ENCODE peak calls at places on chromosome 18, in seven cellular contexts. One of them, this sample, is unnamed.

GRCh38 chr18:42958353-42958752 is 157.1 kb downstream of the RIT2 start:
- DNase-seq in smooth muscle cell of the brain vasculature: no peak
- DNase-seq in activated T-helper 9 cell treated with anti-CD3 and anti-CD28 coated beads, Interleukin-2, amount 50 U/mL, for 16 hours: no peak
- DNase-seq in brain pericyte: no peak
- DNase-seq in activated CD4-positive, alpha-beta T cell treated with anti-CD3 and anti-CD28 coated beads, Interleukin-2, amount 50 U/mL, for 24 hours: no peak
- DNase-seq in activated naive CD4-positive, alpha-beta T cell: no peak
- DNase-seq in HTR-8/SVneo: no peak
- DNase-seq in this sample: no peak

GRCh38 chr18:30280861-30281470 is 761.6 kb downstream of the DSC3 start:
- DNase-seq in activated naive CD4-positive, alpha-beta T cell: no peak
- DNase-seq in smooth muscle cell of the brain vasculature: peak; percentile 6
- DNase-seq in activated T-helper 9 cell treated with anti-CD3 and anti-CD28 coated beads, Interleukin-2, amount 50 U/mL, for 16 hours: no peak
- DNase-seq in HTR-8/SVneo: peak; percentile 0
- DNase-seq in activated CD4-positive, alpha-beta T cell treated with anti-CD3 and anti-CD28 coated beads, Interleukin-2, amount 50 U/mL, for 24 hours: no peak
- DNase-seq in brain pericyte: no peak
- DNase-seq in this sample: no peak

GRCh38 chr18:7577706-7578105 is 10.6 kb downstream of the PTPRM start:
- DNase-seq in activated CD4-positive, alpha-beta T cell treated with anti-CD3 and anti-CD28 coated beads, Interleukin-2, amount 50 U/mL, for 24 hours: no peak
- DNase-seq in brain pericyte: no peak
- DNase-seq in activated naive CD4-positive, alpha-beta T cell: no peak
- DNase-seq in smooth muscle cell of the brain vasculature: no peak
- DNase-seq in HTR-8/SVneo: peak; percentile 49
- DNase-seq in activated T-helper 9 cell treated with anti-CD3 and anti-CD28 coated beads, Interleukin-2, amount 50 U/mL, for 16 hours: no peak
- DNase-seq in this sample: no peak

GRCh38 chr18:32749809-32750208 is 23.0 kb downstream of the KLHL14 start:
- DNase-seq in activated CD4-positive, alpha-beta T cell treated with anti-CD3 and anti-CD28 coated beads, Interleukin-2, amount 50 U/mL, for 24 hours: no peak
- DNase-seq in brain pericyte: no peak
- DNase-seq in activated naive CD4-positive, alpha-beta T cell: no peak
- DNase-seq in HTR-8/SVneo: no peak
- DNase-seq in smooth muscle cell of the brain vasculature: no peak
- DNase-seq in activated T-helper 9 cell treated with anti-CD3 and anti-CD28 coated beads, Interleukin-2, amount 50 U/mL, for 16 hours: no peak
- DNase-seq in this sample: no peak

GRCh38 chr18:48730010-48730409 is 191.2 kb downstream of the CTIF start:
- DNase-seq in activated naive CD4-positive, alpha-beta T cell: no peak
- DNase-seq in smooth muscle cell of the brain vasculature: no peak
- DNase-seq in HTR-8/SVneo: no peak
- DNase-seq in activated T-helper 9 cell treated with anti-CD3 and anti-CD28 coated beads, Interleukin-2, amount 50 U/mL, for 16 hours: no peak
- DNase-seq in brain pericyte: no peak
- DNase-seq in activated CD4-positive, alpha-beta T cell treated with anti-CD3 and anti-CD28 coated beads, Interleukin-2, amount 50 U/mL, for 24 hours: no peak
- DNase-seq in this sample: no peak

GRCh38 chr18:54961016-54961423 is 1.8 kb upstream of the CCDC68 start:
- DNase-seq in smooth muscle cell of the brain vasculature: no peak
- DNase-seq in HTR-8/SVneo: no peak
- DNase-seq in activated CD4-positive, alpha-beta T cell treated with anti-CD3 and anti-CD28 coated beads, Interleukin-2, amount 50 U/mL, for 24 hours: no peak
- DNase-seq in brain pericyte: no peak
- DNase-seq in activated T-helper 9 cell treated with anti-CD3 and anti-CD28 coated beads, Interleukin-2, amount 50 U/mL, for 16 hours: no peak
- DNase-seq in activated naive CD4-positive, alpha-beta T cell: no peak
- DNase-seq in this sample: no peak

GRCh38 chr18:48208432-48208948 is 200.7 kb downstream of the ZBTB7C start:
- DNase-seq in smooth muscle cell of the brain vasculature: no peak
- DNase-seq in activated CD4-positive, alpha-beta T cell treated with anti-CD3 and anti-CD28 coated beads, Interleukin-2, amount 50 U/mL, for 24 hours: no peak
- DNase-seq in activated naive CD4-positive, alpha-beta T cell: no peak
- DNase-seq in activated T-helper 9 cell treated with anti-CD3 and anti-CD28 coated beads, Interleukin-2, amount 50 U/mL, for 16 hours: no peak
- DNase-seq in HTR-8/SVneo: no peak
- DNase-seq in brain pericyte: no peak
- DNase-seq in this sample: no peak

GRCh38 chr18:8277270-8277669 is 332.0 kb upstream of the RAB12 start:
- DNase-seq in activated T-helper 9 cell treated with anti-CD3 and anti-CD28 coated beads, Interleukin-2, amount 50 U/mL, for 16 hours: no peak
- DNase-seq in smooth muscle cell of the brain vasculature: peak; percentile 57
- DNase-seq in HTR-8/SVneo: no peak
- DNase-seq in activated naive CD4-positive, alpha-beta T cell: no peak
- DNase-seq in activated CD4-positive, alpha-beta T cell treated with anti-CD3 and anti-CD28 coated beads, Interleukin-2, amount 50 U/mL, for 24 hours: no peak
- DNase-seq in brain pericyte: peak; percentile 55
- DNase-seq in this sample: no peak

GRCh38 chr18:75244336-75244735 is 33.7 kb downstream of the TSHZ1 start:
- DNase-seq in smooth muscle cell of the brain vasculature: no peak
- DNase-seq in activated T-helper 9 cell treated with anti-CD3 and anti-CD28 coated beads, Interleukin-2, amount 50 U/mL, for 16 hours: no peak
- DNase-seq in activated CD4-positive, alpha-beta T cell treated with anti-CD3 and anti-CD28 coated beads, Interleukin-2, amount 50 U/mL, for 24 hours: no peak
- DNase-seq in HTR-8/SVneo: no peak
- DNase-seq in brain pericyte: no peak
- DNase-seq in activated naive CD4-positive, alpha-beta T cell: no peak
- DNase-seq in this sample: no peak

GRCh38 chr18:54805571-54806334 is 22.5 kb upstream of the RAB27B start:
- DNase-seq in activated naive CD4-positive, alpha-beta T cell: no peak
- DNase-seq in brain pericyte: no peak
- DNase-seq in activated CD4-positive, alpha-beta T cell treated with anti-CD3 and anti-CD28 coated beads, Interleukin-2, amount 50 U/mL, for 24 hours: no peak
- DNase-seq in activated T-helper 9 cell treated with anti-CD3 and anti-CD28 coated beads, Interleukin-2, amount 50 U/mL, for 16 hours: no peak
- DNase-seq in HTR-8/SVneo: peak; percentile 23
- DNase-seq in smooth muscle cell of the brain vasculature: no peak
- DNase-seq in this sample: no peak

GRCh38 chr18:56413862-56414261 is 224.5 kb downstream of the TXNL1 start:
- DNase-seq in HTR-8/SVneo: no peak
- DNase-seq in activated naive CD4-positive, alpha-beta T cell: no peak
- DNase-seq in activated CD4-positive, alpha-beta T cell treated with anti-CD3 and anti-CD28 coated beads, Interleukin-2, amount 50 U/mL, for 24 hours: no peak
- DNase-seq in smooth muscle cell of the brain vasculature: no peak
- DNase-seq in activated T-helper 9 cell treated with anti-CD3 and anti-CD28 coated beads, Interleukin-2, amount 50 U/mL, for 16 hours: no peak
- DNase-seq in brain pericyte: no peak
- DNase-seq in this sample: no peak

GRCh38 chr18:62070306-62070705 is 116.5 kb downstream of the PIGN start:
- DNase-seq in activated CD4-positive, alpha-beta T cell treated with anti-CD3 and anti-CD28 coated beads, Interleukin-2, amount 50 U/mL, for 24 hours: no peak
- DNase-seq in smooth muscle cell of the brain vasculature: no peak
- DNase-seq in activated T-helper 9 cell treated with anti-CD3 and anti-CD28 coated beads, Interleukin-2, amount 50 U/mL, for 16 hours: no peak
- DNase-seq in brain pericyte: no peak
- DNase-seq in HTR-8/SVneo: no peak
- DNase-seq in activated naive CD4-positive, alpha-beta T cell: no peak
- DNase-seq in this sample: no peak

GRCh38 chr18:37419272-37419671 is 146.3 kb downstream of the CELF4 start:
- DNase-seq in smooth muscle cell of the brain vasculature: no peak
- DNase-seq in activated naive CD4-positive, alpha-beta T cell: no peak
- DNase-seq in brain pericyte: no peak
- DNase-seq in activated T-helper 9 cell treated with anti-CD3 and anti-CD28 coated beads, Interleukin-2, amount 50 U/mL, for 16 hours: no peak
- DNase-seq in activated CD4-positive, alpha-beta T cell treated with anti-CD3 and anti-CD28 coated beads, Interleukin-2, amount 50 U/mL, for 24 hours: no peak
- DNase-seq in HTR-8/SVneo: peak; percentile 24
- DNase-seq in this sample: no peak

GRCh38 chr18:79375441-79375840 is 20.3 kb upstream of the NFATC1 start:
- DNase-seq in activated CD4-positive, alpha-beta T cell treated with anti-CD3 and anti-CD28 coated beads, Interleukin-2, amount 50 U/mL, for 24 hours: no peak
- DNase-seq in brain pericyte: no peak
- DNase-seq in HTR-8/SVneo: no peak
- DNase-seq in activated naive CD4-positive, alpha-beta T cell: no peak
- DNase-seq in activated T-helper 9 cell treated with anti-CD3 and anti-CD28 coated beads, Interleukin-2, amount 50 U/mL, for 16 hours: no peak
- DNase-seq in smooth muscle cell of the brain vasculature: no peak
- DNase-seq in this sample: no peak

This sample was measured in T-helper 17 cell.